ENCODE peak calls at places on chromosome 2, in four cellular contexts. P, T, X and A are unnamed samples.

GRCh38 chr2:11709293-11709692 is 37.1 kb upstream of the LPIN1 start:
- DNase-seq in P (no peak), T (no peak), X (no peak), A (no peak)

GRCh38 chr2:239380831-239381708 is 19.8 kb downstream of the HDAC4 start:
- DNase-seq in P (no peak), T (no peak), X (no peak), A (no peak)

GRCh38 chr2:109294523-109294922 is 165.5 kb downstream of the SH3RF3 start:
- DNase-seq in P (no peak), T (no peak), X (no peak), A (no peak)

GRCh38 chr2:147623328-147623727 is 221.5 kb upstream of the ACVR2A start:
- DNase-seq in P (no peak), T (no peak), X (no peak), A (no peak)

GRCh38 chr2:12819098-12819465 is 102.3 kb downstream of the TRIB2 start:
- DNase-seq in P (no peak), T (no peak), X (peak), A (peak)

GRCh38 chr2:111691164-111691895 is 192.7 kb downstream of the ANAPC1 start:
- DNase-seq in P (no peak), T (no peak), X (no peak), A (no peak)

GRCh38 chr2:33051586-33052385 is 105.0 kb downstream of the LTBP1 start:
- DNase-seq in P (no peak), T (no peak), X (no peak), A (peak)

GRCh38 chr2:33020883-33021282 is 74.1 kb downstream of the LTBP1 start:
- DNase-seq in P (no peak), T (no peak), X (no peak), A (no peak)

GRCh38 chr2:232094883-232095282 is 133.4 kb downstream of the DIS3L2 start:
- DNase-seq in P (no peak), T (no peak), X (no peak), A (no peak)

GRCh38 chr2:63050186-63050915 is at the start of gene OTX1:
- DNase-seq in P (peak), T (no peak), X (peak), A (peak)

GRCh38 chr2:84855730-84856129 is 25.2 kb downstream of the TRABD2A start:
- DNase-seq in P (peak), T (peak), X (no peak), A (no peak)

GRCh38 chr2:39435974-39436591 is 1.0 kb downstream of the MAP4K3 start:
- DNase-seq in P (peak), T (no peak), X (no peak), A (peak)

GRCh38 chr2:31255911-31256571 is 22.1 kb downstream of the EHD3 start:
- DNase-seq in P (no peak), T (no peak), X (no peak), A (peak)

GRCh38 chr2:129934044-129934822 is 45.2 kb upstream of the RAB6C start:
- DNase-seq in P (peak), T (no peak), X (peak), A (no peak)

GRCh38 chr2:3535794-3536681 is 16.7 kb upstream of the ADI1 start:
- DNase-seq in P (no peak), T (no peak), X (peak), A (peak)

GRCh38 chr2:109062558-109063325 is 66.3 kb upstream of the SH3RF3 start:
- DNase-seq in P (no peak), T (no peak), X (peak), A (no peak)

GRCh38 chr2:81194176-81194575 is 889.6 kb upstream of the LRRTM1 start:
- DNase-seq in P (no peak), T (no peak), X (no peak), A (no peak)

GRCh38 chr2:109395487-109396337 is 218.1 kb downstream of the SEPTIN10 start:
- DNase-seq in P (no peak), T (no peak), X (no peak), A (no peak)

GRCh38 chr2:176483901-176484568 is 214.8 kb downstream of the MTX2 start:
- DNase-seq in P (no peak), T (no peak), X (no peak), A (no peak)

GRCh38 chr2:102669401-102669800 is 50.0 kb downstream of the SLC9A2 start:
- DNase-seq in P (no peak), T (no peak), X (no peak), A (no peak)

GRCh38 chr2:206548383-206548782 is 93.9 kb upstream of the FAM237A start:
- DNase-seq in P (no peak), T (no peak), X (no peak), A (no peak)

GRCh38 chr2:10478298-10478625 is 30.1 kb upstream of the ODC1 start:
- DNase-seq in P (no peak), T (no peak), X (no peak), A (no peak)

GRCh38 chr2:168583064-168583709 is 127.1 kb downstream of the CERS6 start:
- DNase-seq in P (no peak), T (no peak), X (no peak), A (peak)

GRCh38 chr2:119156105-119156890 is 2.3 kb downstream of the C1QL2 start:
- DNase-seq in P (peak), T (no peak), X (peak), A (no peak)

GRCh38 chr2:119155633-119156032 is 2.9 kb downstream of the C1QL2 start:
- DNase-seq in P (peak), T (peak), X (peak), A (no peak)

GRCh38 chr2:119157850-119158511 is 570 bp downstream of the C1QL2 start:
- DNase-seq in P (no peak), T (no peak), X (no peak), A (no peak)

GRCh38 chr2:119158563-119159347 is at the start of gene C1QL2:
- DNase-seq in P (peak), T (no peak), X (peak), A (no peak)

DNA sequence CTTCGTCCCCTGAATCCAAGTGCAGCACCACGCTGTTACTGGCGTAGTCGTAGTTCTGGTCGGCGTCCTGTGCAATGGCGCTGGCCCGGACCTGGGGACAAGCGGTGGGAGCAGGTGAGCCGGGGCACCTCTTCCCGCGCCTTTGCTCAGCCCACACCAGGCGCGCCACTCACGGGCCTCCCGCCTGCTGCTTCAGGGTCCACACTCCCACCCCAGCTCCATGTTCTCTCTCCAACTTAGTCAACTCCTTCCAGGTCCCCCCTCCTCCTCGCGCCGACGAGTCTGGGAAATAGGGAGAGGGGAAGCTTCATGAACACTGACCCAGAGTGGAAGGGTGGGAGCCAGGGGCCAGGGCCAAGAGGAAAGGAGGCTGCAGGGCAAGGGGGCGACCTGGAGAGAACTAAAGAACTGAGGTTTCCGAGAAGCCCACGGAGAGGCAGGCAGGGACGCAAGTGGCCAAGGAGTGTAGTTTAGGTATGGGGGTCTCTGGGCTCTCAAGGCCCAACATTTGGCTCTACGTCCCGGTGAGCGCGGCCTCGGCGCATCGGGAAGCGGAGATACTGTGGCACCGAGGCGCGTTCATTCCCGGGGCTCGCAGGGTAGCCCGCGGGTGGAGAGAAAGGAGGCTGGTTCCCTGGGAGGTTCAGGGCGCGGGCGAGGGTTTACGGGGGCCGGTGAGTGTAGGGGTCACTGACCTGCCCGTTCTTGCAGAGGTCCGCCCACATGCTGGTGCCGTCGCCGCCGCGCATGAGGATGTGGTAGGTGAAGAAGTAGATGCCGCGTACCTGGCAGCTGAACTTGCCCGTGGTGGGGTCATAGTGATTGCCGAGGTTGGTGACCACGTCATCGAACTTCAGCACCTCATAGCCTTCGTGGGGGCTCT is 1.4 kb downstream of the C1QL2 start:
- DNase-seq in P (peak), T (no peak), X (peak), A (no peak)
- H4K5ac ChIP-seq in P (no peak), T (peak), X (no peak), A (no peak)

DNA sequence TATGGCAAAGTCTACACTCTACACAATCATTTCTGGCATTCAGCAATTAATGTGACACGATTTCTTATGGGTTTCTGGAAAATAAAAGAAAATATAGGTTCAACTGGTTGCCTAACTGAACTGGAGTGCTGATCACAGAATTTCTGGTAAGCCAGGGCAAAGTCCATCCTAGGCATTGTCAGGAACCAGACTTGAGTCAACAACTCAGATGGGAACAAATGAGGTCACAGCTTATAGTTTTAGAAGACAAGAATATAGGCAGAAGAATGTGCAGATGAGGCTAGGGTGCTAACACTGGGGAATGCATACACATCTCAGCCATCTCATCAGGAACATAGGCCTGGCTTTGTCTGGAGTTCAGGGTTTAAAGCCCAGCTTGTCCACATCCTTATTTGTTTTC is 317.2 kb upstream of the ID2 start:
- DNase-seq in P (no peak), T (no peak), X (no peak), A (no peak)
- H4K5ac ChIP-seq in P (no peak), T (no peak), X (no peak), A (no peak)

GRCh38 chr2:96137611-96138129 is 632 bp downstream of the ASTL start:
- DNase-seq in P (no peak), T (no peak), X (no peak), A (no peak)

GRCh38 chr2:96136123-96136720 is 2.1 kb downstream of the ASTL start:
- DNase-seq in P (no peak), T (no peak), X (no peak), A (no peak)

GRCh38 chr2:96139181-96139758 is 968 bp upstream of the ASTL start:
- DNase-seq in P (no peak), T (no peak), X (peak), A (no peak)

GRCh38 chr2:96140941-96141623 is 2.8 kb upstream of the ASTL start:
- DNase-seq in P (no peak), T (no peak), X (no peak), A (no peak)

GRCh38 chr2:96138146-96139145 is at the start of gene ASTL:
- DNase-seq in P (peak), T (peak), X (peak), A (peak)
- H4K5ac ChIP-seq in P (no peak), T (peak), X (no peak), A (no peak)

GRCh38 chr2:229715895-229716507 is 1.6 kb upstream of the DNER start:
- DNase-seq in P (peak), T (no peak), X (peak), A (no peak)
- H4K5ac ChIP-seq in P (no peak), T (no peak), X (no peak), A (no peak)

DNA sequence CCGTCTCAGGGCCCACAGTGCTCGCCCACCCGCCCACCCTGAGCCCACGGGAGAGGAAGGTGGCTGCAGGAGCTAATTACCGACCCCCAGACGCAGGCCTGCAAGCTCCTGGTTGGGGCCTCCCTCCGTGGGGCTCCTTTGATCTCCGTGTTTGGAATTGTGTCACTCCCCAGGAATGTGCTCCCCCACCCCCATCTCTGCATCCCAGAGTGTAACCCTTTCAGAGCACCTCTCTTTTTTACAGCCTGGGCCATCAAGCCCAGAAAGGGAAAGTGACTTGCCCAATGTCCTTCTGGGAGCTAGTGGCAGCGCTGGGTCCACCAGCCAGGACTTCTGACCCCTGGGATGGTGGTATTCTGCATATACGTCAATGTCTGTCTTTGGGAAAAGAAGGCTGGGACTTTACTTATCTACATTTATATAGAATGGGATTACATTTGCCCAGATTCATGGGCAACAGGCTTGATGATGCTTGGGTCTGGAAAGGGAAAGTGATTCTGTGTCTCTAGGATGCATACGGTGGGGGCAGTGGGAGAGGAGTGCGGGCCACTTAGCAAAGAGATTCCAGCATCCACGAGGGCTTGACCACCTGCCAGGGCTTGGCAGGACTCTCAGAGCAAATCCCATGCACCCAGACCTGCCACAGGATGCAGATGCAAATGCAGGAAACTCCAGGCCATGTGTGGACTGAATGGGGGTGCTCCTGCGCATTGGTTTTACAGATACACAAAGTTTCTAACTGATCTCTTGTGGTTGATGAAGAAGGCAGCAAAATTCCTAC is 334.9 kb downstream of the CYRIA start:
- DNase-seq in P (peak), T (no peak), X (peak), A (no peak)
- H4K5ac ChIP-seq in P (no peak), T (no peak), X (no peak), A (no peak)

DNA sequence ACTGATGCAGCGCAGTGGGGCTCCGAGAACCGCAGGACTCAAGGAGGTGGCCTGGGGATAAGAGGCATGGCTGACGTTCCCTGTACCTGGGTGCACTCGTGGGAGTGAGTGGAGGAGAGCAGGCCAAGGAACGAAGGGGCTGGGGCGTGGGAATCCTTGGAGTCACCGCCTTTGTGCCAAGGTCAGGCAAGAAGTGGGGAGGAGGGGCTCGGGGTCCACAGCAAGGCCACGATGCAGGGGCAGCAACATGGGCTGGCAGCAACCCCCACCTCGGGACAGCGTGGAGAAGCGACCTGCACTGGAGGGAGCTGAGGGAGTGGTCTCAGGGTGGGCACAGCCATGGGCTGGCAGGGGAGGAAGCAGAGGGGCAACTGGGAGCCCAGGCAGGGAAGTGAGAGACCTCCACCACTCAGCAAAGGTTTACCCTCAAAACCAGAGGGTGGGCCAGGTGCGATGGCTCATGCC is 18.6 kb downstream of the ARID5A start:
- DNase-seq in P (no peak), T (no peak), X (no peak), A (no peak)
- H4K5ac ChIP-seq in P (no peak), T (no peak), X (no peak), A (no peak)

GRCh38 chr2:2146220-2146619 is 184.9 kb downstream of the MYT1L start:
- DNase-seq in P (no peak), T (no peak), X (no peak), A (no peak)

GRCh38 chr2:2147024-2147900 is 183.8 kb downstream of the MYT1L start:
- DNase-seq in P (peak), T (no peak), X (peak), A (no peak)

GRCh38 chr2:2149379-2149778 is 181.7 kb downstream of the MYT1L start:
- DNase-seq in P (no peak), T (no peak), X (no peak), A (no peak)

GRCh38 chr2:2152451-2152850 is 178.6 kb downstream of the MYT1L start:
- DNase-seq in P (no peak), T (no peak), X (no peak), A (no peak)

GRCh38 chr2:2148776-2149175 is 182.3 kb downstream of the MYT1L start:
- DNase-seq in P (no peak), T (no peak), X (no peak), A (no peak)
- H4K5ac ChIP-seq in P (no peak), T (no peak), X (no peak), A (no peak)

GRCh38 chr2:218293715-218294429 is 1.6 kb upstream of the TMBIM1 start:
- DNase-seq in P (no peak), T (no peak), X (no peak), A (no peak)

GRCh38 chr2:218290316-218291261 is 1.7 kb downstream of the TMBIM1 start:
- DNase-seq in P (no peak), T (no peak), X (no peak), A (no peak)

GRCh38 chr2:218292700-218293014 is 354 bp upstream of the TMBIM1 start:
- DNase-seq in P (no peak), T (no peak), X (no peak), A (no peak)

GRCh38 chr2:218291318-218291933 is 877 bp downstream of the TMBIM1 start:
- DNase-seq in P (no peak), T (no peak), X (no peak), A (peak)

GRCh38 chr2:218291934-218292699 is at the start of gene TMBIM1:
- DNase-seq in P (peak), T (no peak), X (peak), A (peak)
- H4K5ac ChIP-seq in P (no peak), T (no peak), X (no peak), A (peak)

GRCh38 chr2:194739217-194739616 is 917.8 kb upstream of the SLC39A10 start:
- DNase-seq in P (no peak), T (no peak), X (no peak), A (no peak)
- H4K5ac ChIP-seq in P (no peak), T (no peak), X (no peak), A (no peak)